ENCODE peak calls at places on chromosomes 7 and 10, in seven cellular contexts. One of them, this sample, is unnamed.

GRCh38 chr10:103758294-103758681 is 97.1 kb downstream of the SH3PXD2A start:
- DNase-seq in right cardiac atrium: no peak
- DNase-seq in hepatocyte: no peak
- DNase-seq in germinal center: no peak
- DNase-seq in SHP77: peak
- DNase-seq in T-cell: no peak
- DNase-seq in kidney glomerular epithelial cell: peak
- DNase-seq in this sample: no peak

GRCh38 chr10:75497997-75498797 is 66.8 kb downstream of the LRMDA start:
- DNase-seq in right cardiac atrium: peak
- DNase-seq in hepatocyte: peak
- DNase-seq in germinal center: no peak
- DNase-seq in SHP77: no peak
- DNase-seq in T-cell: no peak
- DNase-seq in kidney glomerular epithelial cell: no peak
- DNase-seq in this sample: no peak

GRCh38 chr7:79317728-79318127 is 135.7 kb downstream of the MAGI2 start:
- DNase-seq in right cardiac atrium: no peak
- DNase-seq in hepatocyte: peak
- DNase-seq in germinal center: no peak
- DNase-seq in SHP77: peak
- DNase-seq in T-cell: no peak
- DNase-seq in kidney glomerular epithelial cell: peak
- DNase-seq in this sample: no peak

GRCh38 chr7:98760201-98760651 is 109.6 kb downstream of the TMEM130 start:
- DNase-seq in right cardiac atrium: no peak
- DNase-seq in hepatocyte: no peak
- DNase-seq in germinal center: no peak
- DNase-seq in SHP77: no peak
- DNase-seq in T-cell: no peak
- DNase-seq in kidney glomerular epithelial cell: no peak
- DNase-seq in this sample: no peak

GRCh38 chr10:101311440-101312067 is 42.4 kb upstream of the BTRC start:
- DNase-seq in right cardiac atrium: no peak
- DNase-seq in hepatocyte: peak
- DNase-seq in germinal center: no peak
- DNase-seq in SHP77: no peak
- DNase-seq in T-cell: no peak
- DNase-seq in kidney glomerular epithelial cell: no peak
- DNase-seq in this sample: no peak

GRCh38 chr10:3131098-3131497 is 41.5 kb downstream of the PITRM1 start:
- DNase-seq in right cardiac atrium: no peak
- DNase-seq in hepatocyte: peak
- DNase-seq in germinal center: no peak
- DNase-seq in SHP77: no peak
- DNase-seq in T-cell: no peak
- DNase-seq in kidney glomerular epithelial cell: no peak
- DNase-seq in this sample: no peak

GRCh38 chr10:72162978-72163377 is 52.8 kb upstream of the ANAPC16 start:
- DNase-seq in right cardiac atrium: no peak
- DNase-seq in hepatocyte: no peak
- DNase-seq in germinal center: no peak
- DNase-seq in SHP77: no peak
- DNase-seq in T-cell: no peak
- DNase-seq in kidney glomerular epithelial cell: no peak
- DNase-seq in this sample: no peak

GRCh38 chr7:47748041-47748440 is 166.1 kb upstream of the TNS3 start:
- DNase-seq in right cardiac atrium: no peak
- DNase-seq in hepatocyte: no peak
- DNase-seq in germinal center: no peak
- DNase-seq in SHP77: no peak
- DNase-seq in T-cell: no peak
- DNase-seq in kidney glomerular epithelial cell: no peak
- DNase-seq in this sample: no peak

GRCh38 chr7:139699640-139700504 is 77.9 kb downstream of the HIPK2 start:
- DNase-seq in right cardiac atrium: no peak
- DNase-seq in hepatocyte: no peak
- DNase-seq in germinal center: no peak
- DNase-seq in SHP77: peak
- DNase-seq in T-cell: no peak
- DNase-seq in kidney glomerular epithelial cell: no peak
- DNase-seq in this sample: no peak

GRCh38 chr10:75043256-75044121 is 68.0 kb upstream of the SAMD8 start:
- DNase-seq in right cardiac atrium: no peak
- DNase-seq in hepatocyte: no peak
- DNase-seq in germinal center: peak
- DNase-seq in SHP77: no peak
- DNase-seq in T-cell: peak
- DNase-seq in kidney glomerular epithelial cell: no peak
- DNase-seq in this sample: no peak

GRCh38 chr10:127148066-127148932 is 48.1 kb downstream of the INSYN2A start:
- DNase-seq in right cardiac atrium: no peak
- DNase-seq in hepatocyte: no peak
- DNase-seq in germinal center: no peak
- DNase-seq in SHP77: no peak
- DNase-seq in T-cell: no peak
- DNase-seq in kidney glomerular epithelial cell: peak
- DNase-seq in this sample: no peak

GRCh38 chr7:55549457-55549856 is 22.8 kb downstream of the VOPP1 start:
- DNase-seq in right cardiac atrium: no peak
- DNase-seq in hepatocyte: no peak
- DNase-seq in germinal center: no peak
- DNase-seq in SHP77: peak
- DNase-seq in T-cell: no peak
- DNase-seq in kidney glomerular epithelial cell: no peak
- DNase-seq in this sample: no peak

GRCh38 chr10:52486840-52487611 is 172.9 kb downstream of the DKK1 start:
- DNase-seq in right cardiac atrium: no peak
- DNase-seq in hepatocyte: peak
- DNase-seq in germinal center: no peak
- DNase-seq in SHP77: no peak
- DNase-seq in T-cell: no peak
- DNase-seq in kidney glomerular epithelial cell: peak
- DNase-seq in this sample: no peak

GRCh38 chr7:23076774-23077173 is 28.8 kb upstream of the KLHL7 start:
- DNase-seq in right cardiac atrium: no peak
- DNase-seq in hepatocyte: no peak
- DNase-seq in germinal center: no peak
- DNase-seq in SHP77: no peak
- DNase-seq in T-cell: no peak
- DNase-seq in kidney glomerular epithelial cell: no peak
- DNase-seq in this sample: no peak

GRCh38 chr10:4765428-4765827 is 60.6 kb upstream of the AKR1E2 start:
- DNase-seq in right cardiac atrium: no peak
- DNase-seq in hepatocyte: no peak
- DNase-seq in germinal center: no peak
- DNase-seq in SHP77: no peak
- DNase-seq in T-cell: no peak
- DNase-seq in kidney glomerular epithelial cell: no peak
- DNase-seq in this sample: no peak

GRCh38 chr10:78777466-78778256 is 291.1 kb upstream of the ZMIZ1 start:
- DNase-seq in right cardiac atrium: peak
- DNase-seq in hepatocyte: peak
- DNase-seq in germinal center: no peak
- DNase-seq in SHP77: no peak
- DNase-seq in T-cell: no peak
- DNase-seq in kidney glomerular epithelial cell: no peak
- DNase-seq in this sample: no peak

GRCh38 chr7:115851291-115851690 is 179.3 kb downstream of the TFEC start:
- DNase-seq in right cardiac atrium: no peak
- DNase-seq in hepatocyte: peak
- DNase-seq in germinal center: no peak
- DNase-seq in SHP77: peak
- DNase-seq in T-cell: no peak
- DNase-seq in kidney glomerular epithelial cell: peak
- DNase-seq in this sample: no peak

GRCh38 chr10:84946984-84947383 is 618.6 kb downstream of the CCSER2 start:
- DNase-seq in right cardiac atrium: no peak
- DNase-seq in hepatocyte: no peak
- DNase-seq in germinal center: no peak
- DNase-seq in SHP77: no peak
- DNase-seq in T-cell: no peak
- DNase-seq in kidney glomerular epithelial cell: no peak
- DNase-seq in this sample: no peak

GRCh38 chr7:114422478-114423217 is 8.0 kb downstream of the FOXP2 start:
- DNase-seq in right cardiac atrium: no peak
- DNase-seq in hepatocyte: no peak
- DNase-seq in germinal center: no peak
- DNase-seq in SHP77: no peak
- DNase-seq in T-cell: no peak
- DNase-seq in kidney glomerular epithelial cell: no peak
- DNase-seq in this sample: no peak

GRCh38 chr7:84677386-84677785 is 482.8 kb upstream of the SEMA3A start:
- DNase-seq in right cardiac atrium: peak
- DNase-seq in hepatocyte: no peak
- DNase-seq in germinal center: no peak
- DNase-seq in SHP77: no peak
- DNase-seq in T-cell: no peak
- DNase-seq in kidney glomerular epithelial cell: no peak
- DNase-seq in this sample: no peak

GRCh38 chr10:110704906-110705476 is 60.9 kb downstream of the RBM20 start:
- DNase-seq in right cardiac atrium: no peak
- DNase-seq in hepatocyte: no peak
- DNase-seq in germinal center: no peak
- DNase-seq in SHP77: no peak
- DNase-seq in T-cell: no peak
- DNase-seq in kidney glomerular epithelial cell: no peak
- DNase-seq in this sample: no peak

GRCh38 chr10:110919349-110919931 is at the start of gene SHOC2:
- DNase-seq in right cardiac atrium: peak
- DNase-seq in hepatocyte: peak
- DNase-seq in germinal center: no peak
- DNase-seq in SHP77: peak
- DNase-seq in T-cell: peak
- DNase-seq in kidney glomerular epithelial cell: no peak
- DNase-seq in this sample: peak

GRCh38 chr7:38909870-38910269 is 879 bp upstream of the VPS41 start:
- DNase-seq in right cardiac atrium: no peak
- DNase-seq in hepatocyte: no peak
- DNase-seq in germinal center: no peak
- DNase-seq in SHP77: no peak
- DNase-seq in T-cell: no peak
- DNase-seq in kidney glomerular epithelial cell: no peak
- DNase-seq in this sample: no peak

GRCh38 chr10:66784796-66785195 is 141.0 kb upstream of the LRRTM3 start:
- DNase-seq in right cardiac atrium: no peak
- DNase-seq in hepatocyte: no peak
- DNase-seq in germinal center: no peak
- DNase-seq in SHP77: no peak
- DNase-seq in T-cell: no peak
- DNase-seq in kidney glomerular epithelial cell: no peak
- DNase-seq in this sample: no peak

GRCh38 chr10:23675588-23675987 is 236.7 kb downstream of the OTUD1 start:
- DNase-seq in right cardiac atrium: no peak
- DNase-seq in hepatocyte: no peak
- DNase-seq in germinal center: no peak
- DNase-seq in SHP77: no peak
- DNase-seq in T-cell: no peak
- DNase-seq in kidney glomerular epithelial cell: no peak
- DNase-seq in this sample: no peak

GRCh38 chr7:194257-194995 is 2.1 kb downstream of the FAM20C start:
- DNase-seq in right cardiac atrium: no peak
- DNase-seq in hepatocyte: peak
- DNase-seq in germinal center: no peak
- DNase-seq in SHP77: no peak
- DNase-seq in T-cell: no peak
- DNase-seq in kidney glomerular epithelial cell: no peak
- DNase-seq in this sample: no peak

GRCh38 chr10:58662314-58662713 is 149.6 kb downstream of the BICC1 start:
- DNase-seq in right cardiac atrium: no peak
- DNase-seq in hepatocyte: peak
- DNase-seq in germinal center: no peak
- DNase-seq in SHP77: no peak
- DNase-seq in T-cell: no peak
- DNase-seq in kidney glomerular epithelial cell: peak
- DNase-seq in this sample: no peak

GRCh38 chr7:118312966-118313365 is 88.5 kb downstream of the ANKRD7 start:
- DNase-seq in right cardiac atrium: no peak
- DNase-seq in hepatocyte: no peak
- DNase-seq in germinal center: no peak
- DNase-seq in SHP77: no peak
- DNase-seq in T-cell: no peak
- DNase-seq in kidney glomerular epithelial cell: no peak
- DNase-seq in this sample: no peak

GRCh38 chr10:30781571-30782542 is 152.3 kb upstream of the LYZL2 start:
- DNase-seq in right cardiac atrium: no peak
- DNase-seq in hepatocyte: no peak
- DNase-seq in germinal center: no peak
- DNase-seq in SHP77: no peak
- DNase-seq in T-cell: no peak
- DNase-seq in kidney glomerular epithelial cell: no peak
- DNase-seq in this sample: no peak

GRCh38 chr7:66082886-66083415 is 7.3 kb downstream of the ASL start:
- DNase-seq in right cardiac atrium: no peak
- DNase-seq in hepatocyte: no peak
- DNase-seq in germinal center: no peak
- DNase-seq in SHP77: no peak
- DNase-seq in T-cell: no peak
- DNase-seq in kidney glomerular epithelial cell: no peak
- DNase-seq in this sample: no peak

GRCh38 chr10:95434583-95434982 is 126.6 kb downstream of the SORBS1 start:
- DNase-seq in right cardiac atrium: no peak
- DNase-seq in hepatocyte: no peak
- DNase-seq in germinal center: no peak
- DNase-seq in SHP77: no peak
- DNase-seq in T-cell: no peak
- DNase-seq in kidney glomerular epithelial cell: no peak
- DNase-seq in this sample: no peak

GRCh38 chr7:127912901-127913300 is 118.3 kb downstream of the LRRC4 start:
- DNase-seq in right cardiac atrium: no peak
- DNase-seq in hepatocyte: peak
- DNase-seq in germinal center: no peak
- DNase-seq in SHP77: peak
- DNase-seq in T-cell: no peak
- DNase-seq in kidney glomerular epithelial cell: no peak
- DNase-seq in this sample: no peak

GRCh38 chr7:157717211-157718174 is 380.7 kb downstream of the DNAJB6 start:
- DNase-seq in right cardiac atrium: no peak
- DNase-seq in hepatocyte: no peak
- DNase-seq in germinal center: no peak
- DNase-seq in SHP77: no peak
- DNase-seq in T-cell: no peak
- DNase-seq in kidney glomerular epithelial cell: no peak
- DNase-seq in this sample: no peak

GRCh38 chr7:105387621-105388372 is 924 bp downstream of the SRPK2 start:
- DNase-seq in right cardiac atrium: peak
- DNase-seq in hepatocyte: peak
- DNase-seq in germinal center: peak
- DNase-seq in SHP77: peak
- DNase-seq in T-cell: peak
- DNase-seq in kidney glomerular epithelial cell: peak
- DNase-seq in this sample: peak

GRCh38 chr7:18526368-18526878 is 30.9 kb downstream of the HDAC9 start:
- DNase-seq in right cardiac atrium: no peak
- DNase-seq in hepatocyte: no peak
- DNase-seq in germinal center: no peak
- DNase-seq in SHP77: no peak
- DNase-seq in T-cell: no peak
- DNase-seq in kidney glomerular epithelial cell: no peak
- DNase-seq in this sample: no peak

This sample was measured in GM18507.